ENCODE peak calls at places on chromosomes 1 and 21, in four cellular contexts. W, K, S and H are unnamed samples.

GRCh38 chr1:94240822-94241221 is 3.4 kb upstream of the ARHGAP29 start:
- DNase-seq in W (no peak), K (no peak), S (no peak), H (no peak)

GRCh38 chr1:85806236-85806965 is 98.2 kb upstream of the ZNHIT6 start:
- DNase-seq in W (no peak), K (no peak), S (no peak), H (no peak)

GRCh38 chr1:204417231-204417997 is 5.8 kb upstream of the PPP1R15B start:
- DNase-seq in W (peak; percentile 90), K (peak; percentile 96), S (peak; percentile 72), H (peak; percentile 84)

GRCh38 chr21:33640697-33641338 is 723 bp downstream of the CRYZL1 start:
- DNase-seq in W (no peak), K (no peak), S (no peak), H (no peak)

GRCh38 chr1:12088607-12089006 is 25.5 kb downstream of the TNFRSF8 start:
- DNase-seq in W (no peak), K (no peak), S (no peak), H (no peak)

GRCh38 chr1:13576926-13577325 is 6.7 kb upstream of the PDPN start:
- DNase-seq in W (no peak), K (no peak), S (no peak), H (peak; percentile 31)

GRCh38 chr1:40353081-40353480 is 20.4 kb upstream of the SMAP2 start:
- DNase-seq in W (no peak), K (no peak), S (no peak), H (no peak)

GRCh38 chr1:200925821-200926220 is 31.1 kb downstream of the INAVA start:
- DNase-seq in W (peak; percentile 49), K (no peak), S (no peak), H (no peak)

GRCh38 chr21:33951276-33952178 is 35.9 kb upstream of the ATP5PO start:
- DNase-seq in W (peak; percentile 35), K (no peak), S (no peak), H (no peak)